ENCODE peak calls at places on chromosomes 6 and 20, in four cellular contexts. L, R, C and W are unnamed samples.

GRCh38 chr6:134849920-134850447 is 99.9 kb downstream of the ALDH8A1 start:
- DNase-seq in L (no peak), C (no peak), R (no peak), W (no peak)

GRCh38 chr6:29295623-29296022 is 5.9 kb upstream of the OR14J1 start:
- DNase-seq in C (no peak), L (no peak), R (no peak), W (no peak)

GRCh38 chr6:88650029-88650619 is 313.3 kb downstream of the RNGTT start:
- DNase-seq in R (no peak), L (peak), C (peak), W (no peak)

GRCh38 chr6:17740559-17741220 is 34.0 kb upstream of the NUP153 start:
- DNase-seq in R (no peak), C (peak), L (no peak), W (no peak)

GRCh38 chr6:88872962-88873361 is 90.5 kb downstream of the RNGTT start:
- DNase-seq in L (no peak), C (no peak), R (no peak), W (no peak)

GRCh38 chr6:37663016-37663810 is 34.5 kb downstream of the MDGA1 start:
- DNase-seq in L (peak), C (peak), R (no peak), W (no peak)

GRCh38 chr20:17470521-17470920 is 60.7 kb downstream of the BFSP1 start:
- DNase-seq in L (no peak), C (no peak), R (no peak), W (no peak)

GRCh38 chr6:126153661-126154060 is 167.3 kb downstream of the TRMT11 start:
- DNase-seq in C (peak), R (no peak), L (peak), W (no peak)

GRCh38 chr20:35240083-35240913 is 13.8 kb downstream of the MMP24 start:
- DNase-seq in R (no peak), C (no peak), L (no peak), W (no peak)

GRCh38 chr6:122692807-122693580 is 82.8 kb downstream of the PKIB start:
- DNase-seq in C (no peak), R (no peak), L (no peak), W (no peak)

GRCh38 chr6:149318581-149319286 is 1.2 kb downstream of the TAB2 start:
- DNase-seq in L (no peak), R (peak), C (peak), W (peak)

GRCh38 chr6:36101691-36102090 is 28.6 kb upstream of the MAPK13 start:
- DNase-seq in L (no peak), R (no peak), C (no peak), W (no peak)

DNA sequence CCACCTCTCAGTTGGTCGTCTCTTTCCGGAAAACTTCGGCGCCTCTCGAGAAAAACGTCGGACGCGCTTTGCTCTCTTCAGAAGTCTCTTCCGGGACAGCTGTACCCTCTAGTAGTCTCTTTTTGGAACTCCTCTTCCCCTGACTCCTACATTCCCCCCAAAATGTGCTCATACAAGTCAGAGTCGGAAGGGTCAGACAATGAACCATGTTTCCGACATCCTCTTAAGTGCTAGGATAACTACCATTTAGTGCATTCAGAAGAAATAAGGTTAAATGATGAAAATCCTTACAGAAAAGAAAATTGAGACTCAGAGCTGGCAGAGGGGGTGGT is 476 bp upstream of the TP53RK start:
- DNase-seq in C (no peak), R (no peak), L (no peak), W (no peak)
- H3K27ac ChIP-seq in C (peak), R (no peak), L (peak), W (peak)

DNA sequence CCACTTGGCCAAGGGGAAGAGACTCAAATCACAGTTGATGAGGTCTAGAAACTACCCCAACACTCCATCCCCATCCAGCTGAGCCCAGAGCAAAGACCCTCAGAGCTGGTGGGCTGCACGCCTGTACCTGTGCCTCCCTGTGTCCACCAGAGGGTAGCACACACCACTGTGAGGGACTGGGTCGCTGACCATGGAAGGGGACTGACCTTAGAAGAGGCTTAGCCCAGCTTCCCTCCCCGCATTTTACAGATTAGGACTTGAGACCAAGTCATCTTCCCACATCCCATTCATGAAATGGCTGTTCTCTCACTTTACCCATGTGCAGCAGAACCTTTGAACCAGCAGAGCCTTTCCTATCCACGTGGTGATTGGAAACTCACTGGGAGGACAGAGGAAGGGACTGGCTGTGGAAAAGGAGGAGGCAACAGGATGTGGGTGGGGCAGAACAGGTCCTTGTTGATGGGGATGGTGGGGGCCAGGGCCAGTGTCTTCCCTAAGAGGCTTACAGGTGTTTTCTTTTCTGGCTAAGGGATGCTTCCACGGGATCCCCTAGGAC is 44.3 kb downstream of the CPXM1 start:
- DNase-seq in C (peak), R (peak), L (peak), W (no peak)
- H3K9ac ChIP-seq in C (no peak), R (no peak), L (no peak), W (no peak)

GRCh38 chr6:43060755-43061633 is 1.6 kb downstream of the KLC4 start:
- DNase-seq in C (no peak), L (no peak), R (no peak), W (peak)
- H3K27ac ChIP-seq in C (peak), L (no peak), R (no peak), W (peak)

GRCh38 chr20:50645253-50646068 is 45.9 kb downstream of the RIPOR3 start:
- DNase-seq in C (peak), R (peak), L (peak), W (peak)
- H3K9ac ChIP-seq in C (peak), R (no peak), L (peak), W (no peak)

GRCh38 chr20:45833030-45833882 is at the start of gene SNX21:
- DNase-seq in R (peak), C (peak), L (peak), W (peak)

GRCh38 chr20:45834797-45835161 is 1.2 kb downstream of the SNX21 start:
- DNase-seq in L (no peak), R (no peak), C (peak), W (no peak)

GRCh38 chr20:45833883-45834796 is 541 bp downstream of the SNX21 start:
- DNase-seq in L (peak), R (peak), C (peak), W (peak)

GRCh38 chr20:45835230-45836224 is 1.9 kb downstream of the SNX21 start:
- DNase-seq in R (no peak), C (peak), L (peak), W (no peak)

DNA sequence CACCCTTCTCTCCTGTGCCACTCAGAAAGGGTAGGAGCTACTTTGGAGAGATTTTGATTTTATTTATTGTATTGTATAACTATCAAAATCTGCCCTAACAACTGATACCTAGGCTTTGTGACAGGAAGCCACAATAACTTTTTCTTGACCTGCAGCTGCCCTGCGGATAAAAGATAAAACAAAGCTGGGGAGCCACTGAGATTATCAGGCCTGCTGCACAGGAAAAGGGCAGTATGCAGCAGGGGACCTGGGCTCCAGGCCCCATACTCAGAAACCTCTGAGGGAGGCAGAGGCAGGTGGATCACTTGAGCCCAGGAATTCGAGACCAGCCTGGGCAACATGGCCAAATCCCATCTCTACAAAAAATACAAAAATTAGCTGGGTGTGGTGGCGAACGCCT is 980 bp upstream of the SNX21 start:
- DNase-seq in R (no peak), C (no peak), L (no peak), W (no peak)
- H3K27ac ChIP-seq in R (no peak), C (peak), L (peak), W (peak)

GRCh38 chr6:16639689-16640480 is 121.4 kb downstream of the ATXN1 start:
- DNase-seq in L (peak), C (peak), R (no peak), W (no peak)
- H3K9ac ChIP-seq in L (no peak), C (no peak), R (no peak), W (no peak)

DNA sequence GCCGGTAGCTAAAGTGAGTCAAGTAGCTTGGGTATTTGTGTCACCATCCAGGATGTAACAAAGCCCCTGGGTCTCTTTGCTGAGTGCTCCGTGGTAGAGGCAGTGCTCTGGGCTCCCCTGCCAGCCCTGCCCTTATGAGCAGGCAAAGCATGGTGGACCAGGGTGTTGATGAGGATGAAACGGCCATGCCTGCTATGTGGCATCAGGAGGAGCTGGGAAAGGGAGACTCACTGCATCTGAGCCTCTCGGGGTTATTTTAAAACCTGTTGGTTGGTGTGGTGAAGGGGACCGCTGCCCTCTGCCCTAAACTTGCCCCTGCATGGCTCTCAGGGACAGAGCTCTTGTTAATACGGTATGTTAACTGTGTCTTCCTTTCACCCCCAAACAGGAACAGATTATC is 143.1 kb downstream of the DTNBP1 start:
- DNase-seq in L (no peak), R (no peak), C (no peak), W (no peak)
- H3K27ac ChIP-seq in L (no peak), R (no peak), C (no peak), W (no peak)